ENCODE peak calls at places on chromosomes 7 and 10, in seven cellular contexts. P is colonic mucosa; W is CD4-positive, alpha-beta memory T cell; T is right cardiac atrium; N is keratinocyte; I is transverse colon; H is GM23338. Y is an unnamed sample.

GRCh38 chr7:100118388-100119074 is 627 bp downstream of the TAF6 start:
- DNase-seq in P (no peak), W (no peak), T (no peak), N (no peak), I (no peak), H (peak), Y (no peak)

GRCh38 chr10:88515235-88515634 is 67.9 kb downstream of the RNLS start:
- DNase-seq in P (no peak), W (no peak), T (no peak), N (no peak), I (no peak), H (no peak), Y (no peak)

GRCh38 chr10:52540479-52540984 is 226.5 kb downstream of the DKK1 start:
- DNase-seq in P (no peak), W (no peak), T (no peak), N (no peak), I (no peak), H (no peak), Y (no peak)

GRCh38 chr10:121753726-121754476 is 155.7 kb upstream of the FGFR2 start:
- DNase-seq in P (no peak), W (no peak), T (no peak), N (peak), I (no peak), H (peak), Y (no peak)

GRCh38 chr10:125172694-125173093 is 12.3 kb upstream of the CTBP2 start:
- DNase-seq in P (no peak), W (no peak), T (no peak), N (no peak), I (no peak), H (no peak), Y (no peak)

GRCh38 chr10:55287346-55287745 is 486.3 kb upstream of the PCDH15 start:
- DNase-seq in P (no peak), W (no peak), T (no peak), N (no peak), I (no peak), H (no peak), Y (no peak)

GRCh38 chr10:51386248-51386885 is 312.1 kb downstream of the PRKG1 start:
- DNase-seq in P (no peak), W (no peak), T (no peak), N (no peak), I (no peak), H (no peak), Y (no peak)

GRCh38 chr10:118754132-118754555 is 626 bp downstream of the CACUL1 start:
- DNase-seq in P (peak), W (peak), T (peak), N (no peak), I (peak), H (peak), Y (peak)

GRCh38 chr10:30782543-30783461 is 153.2 kb upstream of the LYZL2 start:
- DNase-seq in P (no peak), W (no peak), T (no peak), N (no peak), I (no peak), H (no peak), Y (no peak)

GRCh38 chr7:74671573-74671972 is 14.1 kb downstream of the GTF2I start:
- DNase-seq in P (no peak), W (no peak), T (no peak), N (no peak), I (no peak), H (no peak), Y (no peak)

GRCh38 chr10:122112625-122113160 is 123.7 kb downstream of the TACC2 start:
- DNase-seq in P (peak), W (no peak), T (peak), N (peak), I (peak), H (peak), Y (no peak)

GRCh38 chr10:132452651-132453469 is 55.9 kb downstream of the PWWP2B start:
- DNase-seq in P (peak), W (peak), T (peak), N (no peak), I (peak), H (peak), Y (peak)

GRCh38 chr10:126892150-126892872 is 12.9 kb upstream of the DOCK1 start:
- DNase-seq in P (no peak), W (no peak), T (no peak), N (no peak), I (no peak), H (no peak), Y (no peak)

GRCh38 chr10:101986277-101986971 is 69.5 kb downstream of the ARMH3 start:
- DNase-seq in P (no peak), W (no peak), T (peak), N (no peak), I (peak), H (no peak), Y (no peak)

GRCh38 chr7:47435889-47436312 is 146.0 kb downstream of the TNS3 start:
- DNase-seq in P (peak), W (no peak), T (peak), N (no peak), I (peak), H (peak), Y (no peak)

GRCh38 chr7:23759556-23760391 is 49.8 kb downstream of the STK31 start:
- DNase-seq in P (peak), W (no peak), T (no peak), N (no peak), I (no peak), H (no peak), Y (no peak)

GRCh38 chr10:110843031-110843430 is 28.7 kb upstream of the PDCD4 start:
- DNase-seq in P (peak), W (peak), T (no peak), N (no peak), I (peak), H (no peak), Y (peak)

GRCh38 chr7:6636741-6637543 is at the start of gene ZNF316:
- DNase-seq in P (peak), W (peak), T (peak), N (no peak), I (peak), H (no peak), Y (peak)

GRCh38 chr10:43815486-43815885 is 166.8 kb upstream of the ZNF32 start:
- DNase-seq in P (no peak), W (no peak), T (no peak), N (no peak), I (no peak), H (no peak), Y (no peak)

DNA sequence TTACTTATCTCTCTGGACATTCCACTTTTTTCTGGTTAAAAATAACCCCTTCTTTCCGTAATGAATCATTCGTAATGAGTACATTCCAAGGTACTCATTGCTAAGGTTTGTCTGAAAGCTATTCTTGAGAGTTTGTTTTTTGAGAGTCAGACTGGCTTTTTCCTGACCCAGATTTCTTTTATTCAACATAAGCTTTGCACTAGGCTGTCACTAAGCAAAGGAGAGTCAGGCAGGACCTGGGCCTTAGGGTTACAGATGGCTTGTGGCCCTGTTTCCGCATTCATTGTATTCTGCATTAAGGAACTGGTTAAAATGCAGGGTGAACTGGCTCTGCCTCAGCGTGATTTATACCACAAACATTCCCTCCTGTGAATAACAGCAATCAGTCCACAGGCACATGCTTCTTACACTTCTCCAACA is 84.1 kb downstream of the POM121L12 start:
- DNase-seq in P (no peak), W (no peak), T (no peak), N (no peak), I (no peak), H (no peak), Y (no peak)
- H3K27ac ChIP-seq in P (no peak), W (no peak), T (no peak), N (no peak), I (no peak), H (no peak), Y (no peak)

DNA sequence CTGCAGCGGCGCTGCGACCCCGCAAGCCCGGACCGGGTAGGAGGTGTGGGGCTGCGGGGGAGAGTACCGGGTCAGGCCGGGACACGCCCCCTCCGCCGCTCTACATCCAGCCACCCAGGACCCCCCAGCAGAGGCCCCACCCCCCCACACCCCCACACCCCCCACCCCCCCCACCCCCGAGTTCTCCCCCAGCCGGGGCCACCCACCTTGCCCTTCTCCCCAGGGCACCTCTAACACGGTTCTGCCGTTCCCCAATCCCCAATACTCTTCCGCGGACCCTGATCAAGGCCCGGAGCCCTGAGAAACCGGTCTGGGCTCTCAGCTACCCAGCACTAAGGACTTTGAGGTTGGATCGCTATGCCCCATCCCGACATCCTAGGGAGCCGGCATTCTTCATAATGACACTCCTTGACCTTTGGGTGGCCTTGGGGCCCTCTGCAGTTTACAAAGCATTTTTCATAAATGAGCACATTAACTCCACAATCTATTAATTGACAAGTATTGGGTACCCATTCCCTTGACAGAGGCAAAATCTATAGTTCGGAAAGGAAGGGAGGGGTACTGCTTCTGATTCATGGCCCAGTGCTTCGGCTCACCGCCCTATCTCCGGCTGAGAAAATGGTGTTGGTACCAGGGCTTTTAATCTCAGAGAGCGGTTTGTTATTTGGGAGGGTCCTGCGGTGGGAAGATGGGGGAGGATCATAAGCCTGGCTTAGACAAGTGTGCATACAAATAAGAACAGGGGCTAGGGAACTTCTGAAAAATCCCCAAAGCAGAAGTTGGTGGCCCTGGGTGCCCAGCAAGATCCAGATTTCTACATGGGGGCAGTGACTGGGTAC is 3.4 kb downstream of the IMPDH1 start:
- DNase-seq in P (peak), W (no peak), T (no peak), N (no peak), I (no peak), H (peak), Y (no peak)
- H3K27ac ChIP-seq in P (no peak), W (no peak), T (no peak), N (no peak), I (peak), H (no peak), Y (no peak)

GRCh38 chr7:150383710-150384397 is 4.7 kb downstream of the ZNF775 start:
- DNase-seq in P (peak), W (no peak), T (peak), N (no peak), I (peak), H (peak), Y (no peak)
- H3K27ac ChIP-seq in P (peak), W (no peak), T (no peak), N (no peak), I (peak), H (peak), Y (no peak)

DNA sequence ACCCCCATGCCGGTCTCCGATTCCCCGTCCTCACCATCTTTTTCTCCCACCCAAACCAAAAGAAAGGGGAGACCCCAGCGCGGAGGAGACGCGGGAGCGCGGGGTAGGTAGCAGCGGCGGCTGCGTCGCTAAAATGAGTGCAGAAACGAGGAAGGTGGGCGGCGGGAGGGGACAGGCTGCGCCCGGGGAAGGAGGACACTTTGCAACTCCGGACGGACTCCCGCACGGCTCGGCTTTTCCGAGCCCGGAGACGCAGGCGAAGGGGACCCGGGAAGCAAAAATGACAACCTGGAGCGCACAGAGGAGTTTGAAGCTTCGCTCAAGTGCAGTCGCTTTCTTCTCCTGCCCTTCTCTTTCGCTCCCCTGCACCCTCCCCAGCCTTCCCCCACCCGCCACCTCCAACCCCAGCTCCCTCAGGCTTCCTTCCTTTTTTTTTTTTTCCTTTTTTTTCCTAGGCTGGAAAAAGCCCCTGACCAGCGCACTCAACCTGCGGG is 481 bp downstream of the SFMBT2 start:
- DNase-seq in P (peak), W (peak), T (peak), N (no peak), I (peak), H (peak), Y (peak)
- H3K27ac ChIP-seq in P (peak), W (peak), T (peak), N (no peak), I (peak), H (no peak), Y (peak)

GRCh38 chr7:2708041-2708440 is 20.0 kb downstream of the AMZ1 start:
- DNase-seq in P (no peak), W (no peak), T (no peak), N (no peak), I (no peak), H (no peak), Y (no peak)
- H3K27ac ChIP-seq in P (no peak), W (no peak), T (no peak), N (no peak), I (no peak), H (no peak), Y (no peak)

GRCh38 chr7:128352636-128353035 is 8.9 kb downstream of the PRRT4 start:
- DNase-seq in P (no peak), W (no peak), T (no peak), N (no peak), I (no peak), H (peak), Y (no peak)

GRCh38 chr7:128349121-128349825 is 5.6 kb upstream of the RBM28 start:
- DNase-seq in P (no peak), W (no peak), T (no peak), N (no peak), I (no peak), H (no peak), Y (no peak)

GRCh38 chr7:128352138-128352537 is 8.4 kb upstream of the RBM28 start:
- DNase-seq in P (no peak), W (no peak), T (peak), N (no peak), I (peak), H (peak), Y (peak)

GRCh38 chr7:128351296-128352123 is 7.8 kb upstream of the RBM28 start:
- DNase-seq in P (no peak), W (peak), T (peak), N (no peak), I (no peak), H (peak), Y (no peak)

GRCh38 chr7:128350708-128351295 is 7.1 kb upstream of the RBM28 start:
- DNase-seq in P (no peak), W (no peak), T (no peak), N (no peak), I (no peak), H (no peak), Y (no peak)
- H3K27ac ChIP-seq in P (no peak), W (no peak), T (no peak), N (no peak), I (no peak), H (no peak), Y (no peak)

GRCh38 chr7:105350906-105351305 is 37.8 kb downstream of the SRPK2 start:
- DNase-seq in P (no peak), W (no peak), T (no peak), N (no peak), I (no peak), H (no peak), Y (no peak)

GRCh38 chr7:105352922-105353668 is 35.6 kb downstream of the SRPK2 start:
- DNase-seq in P (no peak), W (no peak), T (no peak), N (no peak), I (no peak), H (no peak), Y (no peak)

GRCh38 chr7:105354383-105354782 is 34.3 kb downstream of the SRPK2 start:
- DNase-seq in P (no peak), W (no peak), T (no peak), N (peak), I (no peak), H (no peak), Y (no peak)

GRCh38 chr7:105353752-105354328 is 34.9 kb downstream of the SRPK2 start:
- DNase-seq in P (peak), W (no peak), T (peak), N (no peak), I (peak), H (no peak), Y (no peak)

DNA sequence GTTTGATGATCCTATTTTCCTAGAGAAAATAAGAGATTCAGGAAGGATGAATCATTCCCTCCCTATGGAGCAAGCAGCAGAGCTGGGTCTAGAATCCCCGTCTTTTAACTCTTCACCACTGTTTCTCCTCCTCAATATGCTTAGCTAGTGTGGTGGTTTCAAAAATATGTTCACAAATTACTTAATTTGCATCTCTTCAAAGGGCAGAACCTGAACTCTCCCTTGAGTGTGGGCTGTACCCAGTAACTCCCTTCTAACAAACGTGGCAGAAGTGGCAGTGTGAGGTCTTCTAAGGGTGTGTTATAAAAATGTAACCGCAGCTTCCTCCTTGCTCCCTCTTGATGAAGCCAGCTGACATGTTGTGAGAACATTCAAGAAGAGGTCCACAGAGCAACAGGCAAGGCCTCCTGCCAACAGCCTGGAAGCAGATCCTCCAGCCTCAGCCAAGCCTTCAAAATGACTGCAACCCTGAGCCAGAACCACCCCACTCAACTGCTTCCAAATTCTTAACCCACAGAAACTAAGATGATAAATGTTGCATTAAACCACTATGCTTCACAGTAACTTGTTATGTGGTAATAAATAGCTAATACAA is 36.6 kb downstream of the SRPK2 start:
- DNase-seq in P (peak), W (peak), T (peak), N (peak), I (peak), H (no peak), Y (peak)
- H3K27ac ChIP-seq in P (peak), W (peak), T (peak), N (peak), I (peak), H (no peak), Y (peak)

DNA sequence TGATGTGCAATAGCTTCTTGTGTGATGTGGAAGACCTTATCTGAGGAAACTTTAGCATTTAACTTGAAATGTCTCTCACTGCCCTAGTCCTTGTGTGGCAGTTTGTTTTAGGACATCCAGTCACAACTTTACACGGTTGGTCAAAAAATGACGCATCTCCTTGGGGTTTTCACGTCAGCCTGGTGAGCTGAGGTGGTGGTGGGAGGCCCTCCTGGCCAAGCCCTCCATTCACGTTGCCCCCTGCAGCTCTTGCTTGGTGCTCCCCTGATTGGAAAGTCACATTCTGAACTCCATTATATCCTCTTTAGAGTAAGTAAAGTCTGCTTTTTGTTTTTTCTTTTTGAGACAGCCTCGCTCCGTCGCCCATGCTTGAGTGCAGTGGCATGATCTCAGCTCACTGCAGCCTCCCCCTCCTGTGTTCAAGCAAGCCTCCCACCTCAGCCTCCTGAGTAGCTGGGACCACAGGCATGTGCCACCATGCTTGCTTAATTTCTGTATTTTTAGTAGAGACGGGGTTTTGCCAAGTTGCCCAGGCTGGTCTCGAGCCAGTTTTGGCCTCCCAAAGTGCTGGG is 7.5 kb downstream of the PGAM1 start:
- DNase-seq in P (no peak), W (no peak), T (no peak), N (no peak), I (no peak), H (no peak), Y (no peak)
- H3K27ac ChIP-seq in P (no peak), W (no peak), T (no peak), N (no peak), I (no peak), H (peak), Y (no peak)

GRCh38 chr7:77199008-77199966 is at the start of gene FGL2:
- DNase-seq in P (peak), W (peak), T (peak), N (no peak), I (peak), H (peak), Y (peak)

GRCh38 chr7:77205706-77206105 is 6.1 kb upstream of the FGL2 start:
- DNase-seq in P (no peak), W (no peak), T (no peak), N (no peak), I (no peak), H (no peak), Y (no peak)

GRCh38 chr7:77202544-77202976 is 2.9 kb upstream of the FGL2 start:
- DNase-seq in P (no peak), W (no peak), T (no peak), N (no peak), I (peak), H (no peak), Y (no peak)

GRCh38 chr7:77197135-77197534 is 2.5 kb downstream of the FGL2 start:
- DNase-seq in P (peak), W (no peak), T (no peak), N (no peak), I (peak), H (no peak), Y (no peak)

GRCh38 chr7:77200542-77200941 is 923 bp upstream of the FGL2 start:
- DNase-seq in P (no peak), W (no peak), T (no peak), N (no peak), I (no peak), H (no peak), Y (no peak)
- H3K27ac ChIP-seq in P (peak), W (no peak), T (no peak), N (no peak), I (peak), H (no peak), Y (no peak)